ENCODE peak calls at places on chromosome 6, in five cellular contexts. K is GM12878, S is A549, H is K562, P is SK-N-SH. Z is an unnamed sample.

GRCh38 chr6:43776799-43777776 is 7.1 kb downstream of the VEGFA start:
- DNase-seq in K (no peak), S (no peak), H (no peak), P (no peak), Z (no peak)

GRCh38 chr6:44788387-44788981 is 401.0 kb downstream of the CDC5L start:
- DNase-seq in K (no peak), P (no peak), H (no peak), S (no peak), Z (peak)

GRCh38 chr6:55866110-55866509 is 9.3 kb downstream of the BMP5 start:
- DNase-seq in P (no peak), K (no peak), S (no peak), H (no peak), Z (no peak)

GRCh38 chr6:135066397-135066796 is 11.8 kb upstream of the HBS1L start:
- DNase-seq in P (no peak), S (no peak), H (no peak), K (no peak), Z (no peak)

GRCh38 chr6:144265390-144265789 is 19.7 kb upstream of the UTRN start:
- DNase-seq in K (peak), P (no peak), H (no peak), S (peak), Z (peak)

GRCh38 chr6:114092943-114093342 is 122.0 kb upstream of the HDAC2 start:
- DNase-seq in H (no peak), K (no peak), P (no peak), S (no peak), Z (no peak)

GRCh38 chr6:54074591-54075195 is 36.5 kb upstream of the MLIP start:
- DNase-seq in S (no peak), P (no peak), H (no peak), K (no peak), Z (no peak)

GRCh38 chr6:147135211-147135672 is 69.0 kb upstream of the STXBP5 start:
- DNase-seq in H (peak), P (no peak), S (peak), K (no peak), Z (peak)

GRCh38 chr6:35484921-35485392 is 11.9 kb downstream of the TEAD3 start:
- DNase-seq in K (no peak), S (no peak), P (peak), H (peak), Z (peak)

GRCh38 chr6:149046822-149047246 is 270.7 kb upstream of the TAB2 start:
- DNase-seq in H (no peak), K (no peak), S (no peak), P (no peak), Z (peak)

GRCh38 chr6:27839303-27840081 is 72.7 kb downstream of the OR2B2 start:
- DNase-seq in P (peak), H (no peak), K (no peak), S (peak), Z (peak)

GRCh38 chr6:27630727-27631613 is 158.1 kb upstream of the ZNF184 start:
- DNase-seq in P (peak), S (peak), H (peak), K (peak), Z (peak)

GRCh38 chr6:90368601-90369000 is 72.0 kb upstream of the BACH2 start:
- DNase-seq in H (no peak), K (no peak), P (no peak), S (no peak), Z (peak)

GRCh38 chr6:38452816-38453215 is 186.9 kb downstream of the BTBD9 start:
- DNase-seq in H (no peak), P (no peak), K (no peak), S (no peak), Z (no peak)

GRCh38 chr6:158418501-158418900 is 106.2 kb downstream of the TULP4 start:
- DNase-seq in S (no peak), K (no peak), P (no peak), H (no peak), Z (peak)

GRCh38 chr6:170454512-170455285 is 98.4 kb downstream of the PSMB1 start:
- DNase-seq in H (no peak), S (no peak), K (no peak), P (peak), Z (no peak)

GRCh38 chr6:41786451-41787218 is 859 bp upstream of the TOMM6 start:
- DNase-seq in S (peak), K (no peak), H (peak), P (peak), Z (peak)

GRCh38 chr6:110410534-110410933 is 4.8 kb downstream of the DDO start:
- DNase-seq in K (no peak), H (no peak), S (no peak), P (no peak), Z (no peak)

GRCh38 chr6:136067731-136068341 is 182.3 kb downstream of the MTFR2 start:
- DNase-seq in S (no peak), K (no peak), H (no peak), P (no peak), Z (peak)

GRCh38 chr6:138290563-138290962 is 72.3 kb upstream of the PBOV1 start:
- DNase-seq in K (no peak), S (no peak), P (no peak), H (no peak), Z (no peak)

GRCh38 chr6:117272032-117272866 is 6.9 kb downstream of the VGLL2 start:
- DNase-seq in S (no peak), H (no peak), K (no peak), P (no peak), Z (no peak)

GRCh38 chr6:14729186-14729871 is 516.5 kb upstream of the JARID2 start:
- DNase-seq in P (no peak), H (no peak), K (peak), S (no peak), Z (no peak)

GRCh38 chr6:2307794-2308193 is 62.4 kb upstream of the GMDS start:
- DNase-seq in P (no peak), K (no peak), H (no peak), S (no peak), Z (no peak)

GRCh38 chr6:165456327-165456726 is 146.9 kb upstream of the C6orf118 start:
- DNase-seq in P (no peak), K (no peak), H (no peak), S (no peak), Z (peak)

GRCh38 chr6:43007126-43007525 is 6.6 kb downstream of the MEA1 start:
- DNase-seq in S (no peak), H (no peak), K (no peak), P (no peak), Z (no peak)

GRCh38 chr6:90027004-90027403 is 132.7 kb downstream of the GJA10 start:
- DNase-seq in P (no peak), S (no peak), H (no peak), K (no peak), Z (no peak)

GRCh38 chr6:18147160-18147559 is 7.7 kb downstream of the TPMT start:
- DNase-seq in P (no peak), K (no peak), S (no peak), H (no peak), Z (peak)

GRCh38 chr6:156840136-156840535 is 63.0 kb downstream of the ARID1B start:
- DNase-seq in K (no peak), S (no peak), P (no peak), H (no peak), Z (no peak)

GRCh38 chr6:79438015-79438414 is 99.2 kb downstream of the LCA5 start:
- DNase-seq in S (no peak), H (no peak), P (no peak), K (no peak), Z (no peak)

GRCh38 chr6:169858293-169858934 is 107.0 kb downstream of the ERMARD start:
- DNase-seq in H (no peak), S (no peak), K (no peak), P (no peak), Z (no peak)

GRCh38 chr6:72811971-72812421 is 190.1 kb downstream of the KCNQ5 start:
- DNase-seq in S (no peak), P (no peak), K (no peak), H (no peak), Z (peak)
- TF ChIP-seq RCOR1 in S (no peak), P (no peak), K (no peak), H (no peak), Z (no peak)

GRCh38 chr6:140636237-140636636 is 1261.8 kb upstream of the CITED2 start:
- DNase-seq in P (no peak), S (no peak), K (peak), H (no peak), Z (no peak)
- TF ChIP-seq RCOR1 in P (no peak), S (no peak), K (no peak), H (no peak), Z (no peak)

GRCh38 chr6:155406801-155407200 is 48.8 kb downstream of the NOX3 start:
- DNase-seq in H (no peak), P (no peak), K (no peak), S (peak), Z (no peak)
- TF ChIP-seq RCOR1 in H (no peak), P (no peak), K (no peak), S (no peak), Z (no peak)

GRCh38 chr6:45920819-45921511 is 94.7 kb downstream of the CLIC5 start:
- DNase-seq in K (peak), P (no peak), S (no peak), H (no peak), Z (no peak)

GRCh38 chr6:45924763-45925342 is 90.8 kb downstream of the CLIC5 start:
- DNase-seq in K (no peak), H (no peak), S (no peak), P (no peak), Z (no peak)

GRCh38 chr6:45921703-45922270 is 93.9 kb downstream of the CLIC5 start:
- DNase-seq in K (no peak), H (no peak), P (no peak), S (no peak), Z (no peak)

GRCh38 chr6:45922728-45923351 is 92.8 kb downstream of the CLIC5 start:
- DNase-seq in K (no peak), H (peak), P (peak), S (peak), Z (peak)

DNA sequence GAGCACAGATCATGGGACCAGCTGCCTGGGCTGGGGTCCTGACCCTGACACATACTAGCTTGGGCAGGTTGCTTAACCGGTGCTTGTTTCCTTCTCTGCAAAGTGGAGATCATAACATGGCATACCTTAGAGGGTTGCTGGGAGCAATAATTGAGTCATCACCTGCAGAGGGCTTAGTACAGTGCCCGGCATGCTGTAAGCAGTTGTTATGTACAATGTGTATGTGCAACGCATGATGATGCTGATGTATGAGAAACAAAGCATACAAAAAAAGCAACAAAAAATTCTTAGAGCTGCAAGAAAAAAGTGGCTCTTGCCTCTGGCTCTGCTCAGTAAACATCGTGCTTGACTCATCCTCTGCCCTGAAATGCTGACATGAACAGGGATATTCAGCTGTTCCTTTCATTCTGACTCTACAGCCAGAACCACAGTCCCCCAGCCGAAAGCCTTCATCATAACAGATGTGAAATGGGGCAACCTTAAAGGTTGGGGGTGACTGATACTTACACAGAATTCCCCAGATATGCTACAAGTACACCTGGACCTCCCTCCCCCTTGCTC is 91.7 kb downstream of the CLIC5 start:
- DNase-seq in H (no peak), K (no peak), S (no peak), P (no peak), Z (peak)
- TF ChIP-seq RCOR1 in H (no peak), K (no peak), S (no peak), P (no peak), Z (no peak)

DNA sequence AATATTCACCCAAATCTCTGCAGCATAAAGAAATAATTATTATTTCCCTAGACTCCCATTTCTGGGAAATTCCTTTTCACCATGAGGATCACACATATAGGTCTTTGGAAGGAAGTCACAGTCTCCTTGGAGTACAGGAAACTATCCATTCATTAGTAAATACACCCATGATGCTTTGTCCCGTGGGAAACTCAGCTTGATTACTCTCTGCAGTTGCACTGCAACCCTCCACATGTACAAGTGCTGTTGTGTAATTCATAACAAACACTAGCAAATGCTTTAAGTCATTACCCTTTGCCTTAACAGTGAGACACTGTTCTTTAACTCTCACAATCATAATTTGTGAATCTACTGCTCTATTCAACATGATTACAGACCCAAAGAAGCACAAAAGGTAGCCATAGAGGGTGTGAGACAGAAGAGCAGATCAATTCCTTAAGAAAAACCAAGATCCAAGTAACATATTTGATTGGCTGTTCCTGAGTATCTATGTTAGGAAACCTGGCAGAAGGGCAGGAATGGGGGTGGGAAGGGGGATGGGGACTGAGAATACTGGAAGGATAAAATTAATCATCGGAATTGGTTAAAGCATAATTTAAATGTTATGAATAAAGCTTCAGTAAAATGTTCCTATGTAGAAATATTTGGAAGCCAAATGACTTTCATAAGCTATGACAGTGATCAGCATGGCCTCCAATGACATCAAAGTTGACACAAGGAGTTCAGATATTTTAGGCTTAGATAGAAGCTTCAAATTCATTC is 268.0 kb downstream of the HACE1 start:
- DNase-seq in H (no peak), P (no peak), K (no peak), S (no peak), Z (no peak)
- TF ChIP-seq RCOR1 in H (no peak), P (no peak), K (no peak), S (no peak), Z (no peak)

DNA sequence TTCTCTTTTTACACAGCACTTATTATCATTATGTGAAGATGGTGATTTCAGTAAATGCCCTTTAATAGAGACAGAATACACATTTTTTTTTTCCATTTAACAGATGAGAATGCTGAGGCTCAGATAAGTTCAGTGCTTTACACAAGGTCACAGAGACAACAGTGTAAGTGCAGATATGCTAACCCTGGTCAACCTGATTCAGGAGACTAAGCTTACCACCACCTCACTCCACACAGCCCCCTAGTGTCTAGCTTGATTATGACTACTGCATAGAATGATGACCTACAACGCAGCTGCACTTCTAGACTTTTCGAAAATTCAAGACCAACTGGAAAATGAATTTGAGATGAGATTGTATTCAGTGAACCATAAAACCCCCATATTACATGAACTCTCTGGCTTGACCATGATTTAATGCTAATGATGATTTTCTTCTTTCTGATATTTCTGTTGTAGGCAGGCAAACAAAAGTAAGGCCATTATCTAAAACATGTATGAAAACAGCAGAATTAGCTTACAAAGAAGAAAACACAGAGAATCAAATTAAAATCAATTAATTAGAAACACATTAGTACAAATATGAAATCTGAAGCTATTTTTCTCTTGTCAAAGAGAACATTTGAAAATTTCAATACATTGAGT is 212.1 kb upstream of the PHACTR1 start:
- DNase-seq in S (no peak), K (peak), H (peak), P (peak), Z (peak)
- TF ChIP-seq RCOR1 in S (no peak), K (no peak), H (no peak), P (no peak), Z (no peak)

Z was measured in IMR-90.